ENCODE peak calls at places on chromosomes 5 and 9, in six cellular contexts. S is H9, O is IMR-90, E is neuronal stem cell, U is H1, M is mesenchymal stem cell. A is an unnamed sample.

GRCh38 chr9:37732086-37732744 is 21.4 kb upstream of the TRMT10B start:
- DNase-seq in S (no peak), O (no peak), E (no peak), U (no peak), M (no peak), A (no peak)

GRCh38 chr9:124696101-124696500 is 75.0 kb downstream of the NR6A1 start:
- DNase-seq in S (no peak), O (peak; percentile 73), E (no peak), U (no peak), M (peak; percentile 61), A (no peak)

GRCh38 chr5:170120576-170120975 is 14.9 kb downstream of the FOXI1 start:
- DNase-seq in S (no peak), O (peak; percentile 85), E (no peak), U (no peak), M (peak; percentile 55), A (no peak)

GRCh38 chr5:135886136-135886535 is 9.5 kb downstream of the IL9 start:
- DNase-seq in S (no peak), O (no peak), E (no peak), U (no peak), M (no peak), A (no peak)

GRCh38 chr5:1542755-1543154 is 19.0 kb upstream of the LPCAT1 start:
- DNase-seq in S (no peak), O (no peak), E (no peak), U (no peak), M (no peak), A (peak; percentile 87)

GRCh38 chr5:125746936-125747335 is 676.3 kb upstream of the GRAMD2B start:
- DNase-seq in S (no peak), O (no peak), E (no peak), U (no peak), M (no peak), A (no peak)

GRCh38 chr9:110990481-110990880 is 47.8 kb downstream of the LPAR1 start:
- DNase-seq in S (no peak), O (no peak), E (no peak), U (no peak), M (no peak), A (no peak)

GRCh38 chr5:119274767-119275130 is 81.1 kb upstream of the TNFAIP8 start:
- DNase-seq in S (no peak), O (peak; percentile 88), E (no peak), U (no peak), M (peak; percentile 61), A (peak; percentile 58)

GRCh38 chr9:35481347-35481975 is 8.4 kb upstream of the RUSC2 start:
- DNase-seq in S (peak; percentile 49), O (peak; percentile 75), E (no peak), U (no peak), M (peak; percentile 69), A (peak; percentile 33)

GRCh38 chr9:119986205-119986604 is 593.8 kb downstream of the CDK5RAP2 start:
- DNase-seq in S (no peak), O (no peak), E (no peak), U (no peak), M (no peak), A (no peak)

GRCh38 chr5:150658699-150659265 is 2.3 kb upstream of the MYOZ3 start:
- DNase-seq in S (peak; percentile 24), O (no peak), E (no peak), U (no peak), M (no peak), A (no peak)

GRCh38 chr5:43661102-43661501 is 58.1 kb downstream of the NNT start:
- DNase-seq in S (no peak), O (peak; percentile 59), E (peak; percentile 15), U (no peak), M (peak; percentile 56), A (peak; percentile 24)

GRCh38 chr9:128389395-128390149 is 18.4 kb downstream of the URM1 start:
- DNase-seq in S (no peak), O (no peak), E (no peak), U (no peak), M (no peak), A (no peak)

GRCh38 chr5:135217669-135218485 is 181.2 kb downstream of the MACROH2A1 start:
- DNase-seq in S (peak; percentile 36), O (no peak), E (no peak), U (no peak), M (no peak), A (no peak)

GRCh38 chr5:138849439-138849838 is 25.7 kb downstream of the LRRTM2 start:
- DNase-seq in S (no peak), O (peak; percentile 36), E (no peak), U (no peak), M (no peak), A (no peak)

GRCh38 chr5:73447234-73448071 is 1.1 kb downstream of the FOXD1 start:
- DNase-seq in S (peak; percentile 72), O (peak; percentile 75), E (no peak), U (no peak), M (peak; percentile 74), A (no peak)

GRCh38 chr5:3099526-3099925 is 348.0 kb upstream of the IRX2 start:
- DNase-seq in S (no peak), O (no peak), E (no peak), U (no peak), M (no peak), A (no peak)
- H4K91ac ChIP-seq in S (no peak overlapping the region), O (no peak overlapping the region), E (no peak overlapping the region), U (peak overlapping the region; percentile 100), M (no peak overlapping the region), A (no peak overlapping the region)

GRCh38 chr5:163505475-163506457 is at the start of gene MAT2B:
- DNase-seq in S (peak; percentile 95), O (peak; percentile 91), E (peak; percentile 92), U (peak; percentile 73), M (peak; percentile 96), A (peak; percentile 96)

GRCh38 chr5:163506726-163507125 is 1.3 kb downstream of the MAT2B start:
- DNase-seq in S (no peak), O (peak; percentile 67), E (no peak), U (no peak), M (peak; percentile 61), A (peak; percentile 15)

GRCh38 chr5:163503106-163504090 is 2.0 kb upstream of the MAT2B start:
- DNase-seq in S (peak; percentile 89), O (peak; percentile 82), E (peak; percentile 48), U (peak; percentile 80), M (peak; percentile 84), A (peak; percentile 54)

GRCh38 chr5:163505049-163505474 is 357 bp upstream of the MAT2B start:
- DNase-seq in S (no peak), O (no peak), E (no peak), U (no peak), M (no peak), A (no peak)

GRCh38 chr5:163504091-163504931 is 1.1 kb upstream of the MAT2B start:
- DNase-seq in S (no peak), O (peak; percentile 52), E (peak; percentile 27), U (no peak), M (peak; percentile 80), A (no peak)
- H3K4me1 ChIP-seq in S (peaks cover 2% of the 10 kb centered on the region), O (peaks cover 2% of the 10 kb centered on the region), E (peaks cover 3% of the 10 kb centered on the region), U (no peaks in the 10 kb centered on the region), M (peaks cover 1% of the 10 kb centered on the region), A (no peaks in the 10 kb centered on the region)

GRCh38 chr5:159663986-159664385 is 252.3 kb upstream of the ADRA1B start:
- DNase-seq in S (no peak), O (no peak), E (no peak), U (no peak), M (no peak), A (no peak)

GRCh38 chr5:159668556-159668955 is 247.7 kb upstream of the ADRA1B start:
- DNase-seq in S (no peak), O (no peak), E (no peak), U (no peak), M (no peak), A (no peak)

GRCh38 chr5:159669559-159669958 is 246.7 kb upstream of the ADRA1B start:
- DNase-seq in S (no peak), O (no peak), E (no peak), U (no peak), M (no peak), A (no peak)

GRCh38 chr5:159667286-159667685 is 249.0 kb upstream of the ADRA1B start:
- DNase-seq in S (no peak), O (no peak), E (no peak), U (no peak), M (no peak), A (no peak)
- H4K91ac ChIP-seq in S (no peak overlapping the region), O (no peak overlapping the region), E (no peak overlapping the region), U (no peak overlapping the region), M (no peak overlapping the region), A (no peak overlapping the region)

DNA sequence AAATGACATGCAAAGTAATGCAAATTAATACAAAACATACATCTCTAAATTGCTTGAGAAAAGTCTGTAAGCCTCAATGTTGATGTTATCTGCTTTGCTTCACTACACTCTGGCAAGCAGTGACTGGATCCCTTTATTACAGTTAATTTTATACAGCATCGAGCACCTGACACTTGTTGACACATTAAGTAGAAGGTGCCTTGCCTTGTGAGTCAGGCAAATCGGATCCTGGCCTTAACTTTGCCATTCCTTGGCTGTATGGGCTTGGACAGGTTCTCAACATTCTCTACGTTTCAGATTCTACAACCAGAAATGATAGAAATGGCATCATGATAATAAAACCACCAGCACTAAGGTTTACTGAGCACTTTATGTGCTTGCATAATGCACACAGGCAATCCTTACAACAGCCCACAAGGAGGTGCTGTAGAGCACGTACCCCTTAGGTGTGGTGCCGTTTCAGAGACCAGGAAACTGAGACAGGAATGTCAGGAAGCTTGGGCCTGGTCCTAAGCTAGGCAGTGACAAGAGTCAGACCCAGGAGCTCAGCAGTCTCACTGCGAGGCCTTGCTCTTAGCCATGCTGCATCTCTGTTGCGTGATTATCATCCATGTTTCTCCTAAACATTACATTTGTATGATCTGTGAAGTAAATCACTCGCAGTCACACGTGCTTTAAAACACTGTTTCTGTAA is 2.6 kb downstream of the GCNT4 start:
- DNase-seq in S (peak; percentile 85), O (peak; percentile 62), E (peak; percentile 46), U (peak; percentile 56), M (peak; percentile 75), A (peak; percentile 95)
- H3K4me1 ChIP-seq in S (peaks cover 20% of the 10 kb centered on the region), O (peaks cover 20% of the 10 kb centered on the region), E (peaks cover 10% of the 10 kb centered on the region), U (peaks cover 18% of the 10 kb centered on the region), M (peaks cover 23% of the 10 kb centered on the region), A (peaks cover 30% of the 10 kb centered on the region)

GRCh38 chr9:125999504-125999881 is 252.3 kb downstream of the PBX3 start:
- DNase-seq in S (no peak), O (no peak), E (no peak), U (no peak), M (no peak), A (no peak)
- H4K91ac ChIP-seq in S (no peak overlapping the region), O (no peak overlapping the region), E (no peak overlapping the region), U (no peak overlapping the region), M (no peak overlapping the region), A (no peak overlapping the region)